ENCODE peak calls at places on chromosomes 3 and 15, in ten cellular contexts. A is body of pancreas, J is cardiac muscle cell, E is mammary epithelial cell, V is heart right ventricle, I is coronary artery, O is pancreas, S is hepatocyte, Z is heart left ventricle, L is fibroblast of lung. B is an unnamed sample.

GRCh38 chr3:177554900-177555759 is 357.8 kb upstream of the TBL1XR1 start:
- DNase-seq in A (no peak), J (no peak), E (peak; percentile 80), V (no peak), I (no peak), O (no peak), S (no peak), Z (no peak), L (peak; percentile 86), B (peak; percentile 64)

GRCh38 chr3:133892546-133893231 is 3.0 kb downstream of the RAB6B start:
- DNase-seq in A (peak; percentile 44), J (no peak), E (no peak), V (peak; percentile 79), I (no peak), O (no peak), S (no peak), Z (peak; percentile 82), L (no peak), B (no peak)

GRCh38 chr3:186643493-186643892 is 3.3 kb downstream of the FETUB start:
- DNase-seq in A (no peak), J (no peak), E (peak; percentile 35), V (no peak), I (no peak), O (no peak), S (no peak), Z (no peak), L (no peak), B (no peak)

GRCh38 chr3:30340500-30340899 is 265.9 kb upstream of the TGFBR2 start:
- DNase-seq in A (no peak), J (no peak), E (no peak), V (no peak), I (no peak), O (no peak), S (no peak), Z (no peak), L (no peak), B (no peak)

GRCh38 chr15:77654975-77655374 is 22.3 kb upstream of the LINGO1 start:
- DNase-seq in A (no peak), J (peak; percentile 58), E (no peak), V (no peak), I (no peak), O (no peak), S (peak; percentile 56), Z (no peak), L (no peak), B (no peak)

GRCh38 chr3:134373278-134373941 is 837 bp downstream of the AMOTL2 start:
- DNase-seq in A (peak; percentile 84), J (peak; percentile 93), E (peak; percentile 80), V (peak; percentile 93), I (peak; percentile 92), O (peak; percentile 86), S (peak; percentile 93), Z (peak; percentile 89), L (peak; percentile 93), B (peak; percentile 89)

GRCh38 chr15:66760968-66761722 is 59.1 kb downstream of the SMAD6 start:
- DNase-seq in A (no peak), J (no peak), E (no peak), V (peak; percentile 49), I (no peak), O (no peak), S (peak; percentile 53), Z (no peak), L (peak; percentile 79), B (no peak)

GRCh38 chr15:64549860-64550259 is 89.5 kb downstream of the ZNF609 start:
- DNase-seq in A (no peak), J (no peak), E (no peak), V (no peak), I (no peak), O (no peak), S (no peak), Z (no peak), L (no peak), B (no peak)

GRCh38 chr3:151011427-151011826 is 38.9 kb upstream of the CLRN1 start:
- DNase-seq in A (no peak), J (peak; percentile 42), E (peak; percentile 53), V (no peak), I (no peak), O (no peak), S (no peak), Z (no peak), L (peak; percentile 32), B (peak; percentile 62)

GRCh38 chr15:44092221-44092620 is 102.8 kb downstream of the FRMD5 start:
- DNase-seq in A (no peak), J (no peak), E (peak; percentile 73), V (no peak), I (no peak), O (no peak), S (no peak), Z (no peak), L (peak; percentile 58), B (peak; percentile 37)

GRCh38 chr3:52381623-52382022 is 63.3 kb downstream of the SEMA3G start:
- DNase-seq in A (no peak), J (no peak), E (no peak), V (no peak), I (no peak), O (no peak), S (no peak), Z (no peak), L (no peak), B (no peak)

GRCh38 chr3:25474000-25474399 is 45.9 kb downstream of the RARB start:
- DNase-seq in A (no peak), J (no peak), E (no peak), V (no peak), I (no peak), O (no peak), S (no peak), Z (no peak), L (no peak), B (no peak)

GRCh38 chr3:150299221-150299620 is 108.9 kb upstream of the TSC22D2 start:
- DNase-seq in A (no peak), J (peak; percentile 67), E (no peak), V (no peak), I (no peak), O (no peak), S (no peak), Z (no peak), L (no peak), B (no peak)

GRCh38 chr3:27559835-27560234 is 75.7 kb upstream of the SLC4A7 start:
- DNase-seq in A (no peak), J (no peak), E (peak; percentile 37), V (peak; percentile 68), I (peak; percentile 77), O (peak; percentile 21), S (peak; percentile 17), Z (peak; percentile 62), L (peak; percentile 71), B (peak; percentile 21)

GRCh38 chr3:38141952-38142273 is 3.5 kb downstream of the MYD88 start:
- DNase-seq in A (no peak), J (no peak), E (peak; percentile 80), V (no peak), I (no peak), O (no peak), S (no peak), Z (no peak), L (no peak), B (no peak)

GRCh38 chr3:174949523-174949922 is 90.4 kb downstream of the NAALADL2 start:
- DNase-seq in A (no peak), J (no peak), E (peak; percentile 70), V (no peak), I (no peak), O (no peak), S (no peak), Z (no peak), L (peak; percentile 99), B (peak; percentile 8)

GRCh38 chr15:78046796-78047341 is 30.6 kb downstream of the TBC1D2B start:
- DNase-seq in A (no peak), J (no peak), E (peak; percentile 48), V (no peak), I (no peak), O (no peak), S (no peak), Z (no peak), L (no peak), B (no peak)

GRCh38 chr15:91374336-91374735 is 274.3 kb downstream of the SV2B start:
- DNase-seq in A (no peak), J (no peak), E (no peak), V (no peak), I (no peak), O (no peak), S (no peak), Z (no peak), L (no peak), B (no peak)

GRCh38 chr15:88341653-88342052 is 85.1 kb upstream of the NTRK3 start:
- DNase-seq in A (no peak), J (no peak), E (no peak), V (no peak), I (no peak), O (no peak), S (no peak), Z (no peak), L (no peak), B (no peak)

GRCh38 chr15:74482661-74483060 is 21.7 kb upstream of the UBL7 start:
- DNase-seq in A (no peak), J (no peak), E (no peak), V (no peak), I (no peak), O (no peak), S (no peak), Z (no peak), L (no peak), B (no peak)
- TF ChIP-seq CTCF in A (no peak), J (no peak), E (no peak), V (peak; percentile 7), I (no peak), O (no peak), S (no peak), Z (no peak), L (peak; percentile 4), B (no peak)

DNA sequence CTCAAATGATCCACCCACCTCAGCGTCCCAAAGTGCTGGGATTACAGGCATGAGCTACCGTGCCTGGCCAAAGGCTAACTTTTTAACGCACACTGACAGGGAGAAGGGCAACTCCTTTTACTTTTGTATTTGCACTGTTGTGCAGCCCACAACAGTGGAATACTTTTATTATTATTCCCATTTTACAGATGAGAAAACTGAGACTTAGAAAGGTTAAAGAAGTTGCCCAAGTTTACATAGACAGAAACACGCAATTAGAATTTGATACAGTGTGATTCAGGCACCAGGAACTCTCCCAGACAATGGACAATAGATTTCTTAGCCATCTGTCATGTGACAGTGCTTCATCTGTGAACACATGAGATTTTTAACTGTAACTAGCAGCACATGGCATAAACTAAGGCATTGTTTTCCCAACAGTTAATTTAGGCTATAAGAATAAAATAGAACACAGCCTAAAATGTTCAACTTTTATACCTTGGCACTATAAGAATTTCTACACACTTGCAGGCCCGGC is 18.8 kb downstream of the STAG1 start:
- DNase-seq in A (no peak), J (no peak), E (peak; percentile 22), V (no peak), I (no peak), O (no peak), S (no peak), Z (no peak), L (no peak), B (no peak)
- H3K27ac ChIP-seq in A (no peak overlapping the region), J (no peak overlapping the region), E (no peak overlapping the region), V (no peak overlapping the region), I (no peak overlapping the region), O (no peak overlapping the region), S (no peak overlapping the region), Z (no peak overlapping the region), L (no peak overlapping the region), B (no peak overlapping the region)

GRCh38 chr3:162489853-162490252 is 993.2 kb downstream of the OTOL1 start:
- DNase-seq in A (no peak), J (peak; percentile 31), E (peak; percentile 2), V (no peak), I (no peak), O (no peak), S (no peak), Z (no peak), L (no peak), B (no peak)
- TF ChIP-seq CTCF in A (no peak), J (peak; percentile 31), E (peak; percentile 24), V (no peak), I (no peak), O (no peak), S (no peak), Z (peak; percentile 36), L (no peak), B (no peak)

GRCh38 chr3:13277130-13277783 is 142.9 kb downstream of the NUP210 start:
- DNase-seq in A (no peak), J (no peak), E (peak; percentile 23), V (no peak), I (no peak), O (no peak), S (no peak), Z (no peak), L (no peak), B (no peak)
- H3K27ac ChIP-seq in A (no peak overlapping the region), J (peak overlapping the region; percentile 19), E (no peak overlapping the region), V (peak overlapping the region; percentile 54), I (peak overlapping the region; percentile 87), O (no peak overlapping the region), S (no peak overlapping the region), Z (peak overlapping the region; percentile 69), L (no peak overlapping the region), B (no peak overlapping the region)